ENCODE peak calls at places on chromosomes 4 and X, in eight cellular contexts. One of them, this sample, is unnamed.

GRCh38 chr4:171891038-171891437 is 77.8 kb downstream of the GALNTL6 start:
- DNase-seq in ELF-1: no peak
- DNase-seq in mucosa of descending colon: no peak
- DNase-seq in SW 1271: no peak
- DNase-seq in spleen: no peak
- DNase-seq in stromal cell of bone marrow: no peak
- DNase-seq in activated CD4-positive, alpha-beta T cell treated with anti-CD3 and anti-CD28 coated beads, Interleukin-2, amount 50 U/mL, for 48 hours: no peak
- DNase-seq in activated T-cell treated with anti-CD3 and anti-CD28 coated beads for 24 hours: no peak
- DNase-seq in this sample: no peak

GRCh38 chrX:140817943-140818342 is 108.4 kb downstream of the LINC00632 start:
- DNase-seq in activated T-cell treated with anti-CD3 and anti-CD28 coated beads for 24 hours: no peak
- DNase-seq in spleen: no peak
- DNase-seq in stromal cell of bone marrow: peak
- DNase-seq in SW 1271: peak
- DNase-seq in ELF-1: peak
- DNase-seq in mucosa of descending colon: no peak
- DNase-seq in activated CD4-positive, alpha-beta T cell treated with anti-CD3 and anti-CD28 coated beads, Interleukin-2, amount 50 U/mL, for 48 hours: no peak
- DNase-seq in this sample: no peak

GRCh38 chr4:4666187-4666586 is 124.3 kb upstream of the STX18 start:
- DNase-seq in mucosa of descending colon: no peak
- DNase-seq in activated T-cell treated with anti-CD3 and anti-CD28 coated beads for 24 hours: no peak
- DNase-seq in spleen: no peak
- DNase-seq in stromal cell of bone marrow: no peak
- DNase-seq in ELF-1: peak
- DNase-seq in SW 1271: no peak
- DNase-seq in activated CD4-positive, alpha-beta T cell treated with anti-CD3 and anti-CD28 coated beads, Interleukin-2, amount 50 U/mL, for 48 hours: no peak
- DNase-seq in this sample: no peak

GRCh38 chr4:173346074-173346473 is 11.9 kb upstream of the HMGB2 start:
- DNase-seq in ELF-1: no peak
- DNase-seq in spleen: no peak
- DNase-seq in stromal cell of bone marrow: no peak
- DNase-seq in SW 1271: peak
- DNase-seq in activated CD4-positive, alpha-beta T cell treated with anti-CD3 and anti-CD28 coated beads, Interleukin-2, amount 50 U/mL, for 48 hours: no peak
- DNase-seq in mucosa of descending colon: no peak
- DNase-seq in activated T-cell treated with anti-CD3 and anti-CD28 coated beads for 24 hours: no peak
- DNase-seq in this sample: no peak

GRCh38 chr4:27006247-27006603 is 145.6 kb downstream of the STIM2 start:
- DNase-seq in mucosa of descending colon: no peak
- DNase-seq in stromal cell of bone marrow: no peak
- DNase-seq in spleen: no peak
- DNase-seq in activated CD4-positive, alpha-beta T cell treated with anti-CD3 and anti-CD28 coated beads, Interleukin-2, amount 50 U/mL, for 48 hours: no peak
- DNase-seq in SW 1271: no peak
- DNase-seq in activated T-cell treated with anti-CD3 and anti-CD28 coated beads for 24 hours: no peak
- DNase-seq in ELF-1: no peak
- DNase-seq in this sample: no peak

GRCh38 chr4:20760053-20760452 is 59.8 kb downstream of the PACRGL start:
- DNase-seq in SW 1271: no peak
- DNase-seq in activated T-cell treated with anti-CD3 and anti-CD28 coated beads for 24 hours: no peak
- DNase-seq in mucosa of descending colon: no peak
- DNase-seq in spleen: no peak
- DNase-seq in stromal cell of bone marrow: no peak
- DNase-seq in activated CD4-positive, alpha-beta T cell treated with anti-CD3 and anti-CD28 coated beads, Interleukin-2, amount 50 U/mL, for 48 hours: no peak
- DNase-seq in ELF-1: no peak
- DNase-seq in this sample: no peak

GRCh38 chr4:1356181-1356998 is 9.4 kb downstream of the UVSSA start:
- DNase-seq in activated CD4-positive, alpha-beta T cell treated with anti-CD3 and anti-CD28 coated beads, Interleukin-2, amount 50 U/mL, for 48 hours: peak
- DNase-seq in SW 1271: peak
- DNase-seq in mucosa of descending colon: peak
- DNase-seq in spleen: peak
- DNase-seq in stromal cell of bone marrow: no peak
- DNase-seq in activated T-cell treated with anti-CD3 and anti-CD28 coated beads for 24 hours: peak
- DNase-seq in ELF-1: peak
- DNase-seq in this sample: no peak

GRCh38 chr4:28755081-28755480 is 1894.4 kb downstream of the STIM2 start:
- DNase-seq in activated T-cell treated with anti-CD3 and anti-CD28 coated beads for 24 hours: no peak
- DNase-seq in activated CD4-positive, alpha-beta T cell treated with anti-CD3 and anti-CD28 coated beads, Interleukin-2, amount 50 U/mL, for 48 hours: no peak
- DNase-seq in stromal cell of bone marrow: no peak
- DNase-seq in spleen: no peak
- DNase-seq in ELF-1: no peak
- DNase-seq in mucosa of descending colon: no peak
- DNase-seq in SW 1271: no peak
- DNase-seq in this sample: no peak

GRCh38 chr4:24806206-24806990 is 11.0 kb downstream of the SOD3 start:
- DNase-seq in stromal cell of bone marrow: no peak
- DNase-seq in mucosa of descending colon: no peak
- DNase-seq in ELF-1: no peak
- DNase-seq in activated T-cell treated with anti-CD3 and anti-CD28 coated beads for 24 hours: no peak
- DNase-seq in spleen: no peak
- DNase-seq in activated CD4-positive, alpha-beta T cell treated with anti-CD3 and anti-CD28 coated beads, Interleukin-2, amount 50 U/mL, for 48 hours: no peak
- DNase-seq in SW 1271: no peak
- DNase-seq in this sample: no peak

GRCh38 chr4:151603377-151603776 is 157.4 kb downstream of the GATB start:
- DNase-seq in activated CD4-positive, alpha-beta T cell treated with anti-CD3 and anti-CD28 coated beads, Interleukin-2, amount 50 U/mL, for 48 hours: no peak
- DNase-seq in stromal cell of bone marrow: no peak
- DNase-seq in SW 1271: no peak
- DNase-seq in activated T-cell treated with anti-CD3 and anti-CD28 coated beads for 24 hours: no peak
- DNase-seq in ELF-1: no peak
- DNase-seq in spleen: no peak
- DNase-seq in mucosa of descending colon: no peak
- DNase-seq in this sample: no peak

GRCh38 chr4:74659576-74660411 is 134.5 kb downstream of the BTC start:
- DNase-seq in ELF-1: peak
- DNase-seq in SW 1271: peak
- DNase-seq in activated CD4-positive, alpha-beta T cell treated with anti-CD3 and anti-CD28 coated beads, Interleukin-2, amount 50 U/mL, for 48 hours: no peak
- DNase-seq in mucosa of descending colon: peak
- DNase-seq in stromal cell of bone marrow: peak
- DNase-seq in activated T-cell treated with anti-CD3 and anti-CD28 coated beads for 24 hours: no peak
- DNase-seq in spleen: no peak
- DNase-seq in this sample: no peak

GRCh38 chr4:142040043-142040442 is 403.7 kb downstream of the IL15 start:
- DNase-seq in mucosa of descending colon: no peak
- DNase-seq in activated CD4-positive, alpha-beta T cell treated with anti-CD3 and anti-CD28 coated beads, Interleukin-2, amount 50 U/mL, for 48 hours: no peak
- DNase-seq in stromal cell of bone marrow: no peak
- DNase-seq in SW 1271: no peak
- DNase-seq in spleen: no peak
- DNase-seq in activated T-cell treated with anti-CD3 and anti-CD28 coated beads for 24 hours: no peak
- DNase-seq in ELF-1: peak
- DNase-seq in this sample: no peak

GRCh38 chr4:26905172-26905571 is 44.5 kb downstream of the STIM2 start:
- DNase-seq in activated CD4-positive, alpha-beta T cell treated with anti-CD3 and anti-CD28 coated beads, Interleukin-2, amount 50 U/mL, for 48 hours: no peak
- DNase-seq in stromal cell of bone marrow: no peak
- DNase-seq in activated T-cell treated with anti-CD3 and anti-CD28 coated beads for 24 hours: no peak
- DNase-seq in ELF-1: no peak
- DNase-seq in spleen: no peak
- DNase-seq in SW 1271: no peak
- DNase-seq in mucosa of descending colon: no peak
- DNase-seq in this sample: no peak

GRCh38 chr4:106032851-106033286 is 137.6 kb downstream of the NPNT start:
- DNase-seq in mucosa of descending colon: no peak
- DNase-seq in SW 1271: no peak
- DNase-seq in activated CD4-positive, alpha-beta T cell treated with anti-CD3 and anti-CD28 coated beads, Interleukin-2, amount 50 U/mL, for 48 hours: no peak
- DNase-seq in stromal cell of bone marrow: peak
- DNase-seq in ELF-1: peak
- DNase-seq in spleen: peak
- DNase-seq in activated T-cell treated with anti-CD3 and anti-CD28 coated beads for 24 hours: no peak
- DNase-seq in this sample: no peak

GRCh38 chrX:3638280-3638873 is 75.1 kb downstream of the PRKX start:
- DNase-seq in stromal cell of bone marrow: peak
- DNase-seq in activated T-cell treated with anti-CD3 and anti-CD28 coated beads for 24 hours: no peak
- DNase-seq in ELF-1: peak
- DNase-seq in mucosa of descending colon: peak
- DNase-seq in activated CD4-positive, alpha-beta T cell treated with anti-CD3 and anti-CD28 coated beads, Interleukin-2, amount 50 U/mL, for 48 hours: peak
- DNase-seq in spleen: no peak
- DNase-seq in SW 1271: no peak
- DNase-seq in this sample: peak

GRCh38 chr4:140112576-140112975 is 41.4 kb downstream of the MAML3 start:
- DNase-seq in activated T-cell treated with anti-CD3 and anti-CD28 coated beads for 24 hours: no peak
- DNase-seq in stromal cell of bone marrow: no peak
- DNase-seq in activated CD4-positive, alpha-beta T cell treated with anti-CD3 and anti-CD28 coated beads, Interleukin-2, amount 50 U/mL, for 48 hours: no peak
- DNase-seq in spleen: no peak
- DNase-seq in mucosa of descending colon: no peak
- DNase-seq in ELF-1: no peak
- DNase-seq in SW 1271: no peak
- DNase-seq in this sample: no peak

GRCh38 chr4:140743194-140743931 is 12.8 kb downstream of the TBC1D9 start:
- DNase-seq in activated CD4-positive, alpha-beta T cell treated with anti-CD3 and anti-CD28 coated beads, Interleukin-2, amount 50 U/mL, for 48 hours: no peak
- DNase-seq in spleen: no peak
- DNase-seq in stromal cell of bone marrow: no peak
- DNase-seq in ELF-1: peak
- DNase-seq in SW 1271: peak
- DNase-seq in activated T-cell treated with anti-CD3 and anti-CD28 coated beads for 24 hours: no peak
- DNase-seq in mucosa of descending colon: peak
- DNase-seq in this sample: no peak

GRCh38 chrX:46873746-46874145 is 36.9 kb downstream of the RP2 start:
- DNase-seq in SW 1271: peak
- DNase-seq in spleen: no peak
- DNase-seq in activated T-cell treated with anti-CD3 and anti-CD28 coated beads for 24 hours: no peak
- DNase-seq in stromal cell of bone marrow: no peak
- DNase-seq in activated CD4-positive, alpha-beta T cell treated with anti-CD3 and anti-CD28 coated beads, Interleukin-2, amount 50 U/mL, for 48 hours: no peak
- DNase-seq in ELF-1: no peak
- DNase-seq in mucosa of descending colon: no peak
- DNase-seq in this sample: no peak

GRCh38 chrX:42237956-42238355 is 314.6 kb upstream of the CASK start:
- DNase-seq in stromal cell of bone marrow: peak
- DNase-seq in SW 1271: no peak
- DNase-seq in mucosa of descending colon: no peak
- DNase-seq in activated T-cell treated with anti-CD3 and anti-CD28 coated beads for 24 hours: no peak
- DNase-seq in ELF-1: no peak
- DNase-seq in spleen: no peak
- DNase-seq in activated CD4-positive, alpha-beta T cell treated with anti-CD3 and anti-CD28 coated beads, Interleukin-2, amount 50 U/mL, for 48 hours: no peak
- DNase-seq in this sample: no peak

GRCh38 chrX:104618106-104618895 is 52.3 kb downstream of the IL1RAPL2 start:
- DNase-seq in spleen: no peak
- DNase-seq in activated CD4-positive, alpha-beta T cell treated with anti-CD3 and anti-CD28 coated beads, Interleukin-2, amount 50 U/mL, for 48 hours: no peak
- DNase-seq in activated T-cell treated with anti-CD3 and anti-CD28 coated beads for 24 hours: no peak
- DNase-seq in stromal cell of bone marrow: no peak
- DNase-seq in mucosa of descending colon: no peak
- DNase-seq in SW 1271: no peak
- DNase-seq in ELF-1: peak
- DNase-seq in this sample: no peak

GRCh38 chr4:169159614-169160013 is 111.1 kb downstream of the SH3RF1 start:
- DNase-seq in activated CD4-positive, alpha-beta T cell treated with anti-CD3 and anti-CD28 coated beads, Interleukin-2, amount 50 U/mL, for 48 hours: no peak
- DNase-seq in mucosa of descending colon: no peak
- DNase-seq in activated T-cell treated with anti-CD3 and anti-CD28 coated beads for 24 hours: no peak
- DNase-seq in stromal cell of bone marrow: no peak
- DNase-seq in spleen: no peak
- DNase-seq in SW 1271: peak
- DNase-seq in ELF-1: no peak
- DNase-seq in this sample: no peak

GRCh38 chr4:41360911-41361830 is 104.4 kb downstream of the UCHL1 start:
- DNase-seq in activated T-cell treated with anti-CD3 and anti-CD28 coated beads for 24 hours: no peak
- DNase-seq in activated CD4-positive, alpha-beta T cell treated with anti-CD3 and anti-CD28 coated beads, Interleukin-2, amount 50 U/mL, for 48 hours: no peak
- DNase-seq in SW 1271: peak
- DNase-seq in mucosa of descending colon: peak
- DNase-seq in stromal cell of bone marrow: no peak
- DNase-seq in ELF-1: peak
- DNase-seq in spleen: peak
- DNase-seq in this sample: no peak

GRCh38 chrX:65196758-65197371 is 220.6 kb upstream of the ZC4H2 start:
- DNase-seq in stromal cell of bone marrow: no peak
- DNase-seq in activated T-cell treated with anti-CD3 and anti-CD28 coated beads for 24 hours: no peak
- DNase-seq in activated CD4-positive, alpha-beta T cell treated with anti-CD3 and anti-CD28 coated beads, Interleukin-2, amount 50 U/mL, for 48 hours: peak
- DNase-seq in spleen: no peak
- DNase-seq in mucosa of descending colon: peak
- DNase-seq in ELF-1: peak
- DNase-seq in SW 1271: peak
- DNase-seq in this sample: no peak

GRCh38 chrX:119643696-119644095 is 37.5 kb upstream of the NKRF start:
- DNase-seq in spleen: peak
- DNase-seq in activated CD4-positive, alpha-beta T cell treated with anti-CD3 and anti-CD28 coated beads, Interleukin-2, amount 50 U/mL, for 48 hours: no peak
- DNase-seq in SW 1271: no peak
- DNase-seq in ELF-1: no peak
- DNase-seq in stromal cell of bone marrow: no peak
- DNase-seq in activated T-cell treated with anti-CD3 and anti-CD28 coated beads for 24 hours: no peak
- DNase-seq in mucosa of descending colon: no peak
- DNase-seq in this sample: no peak

GRCh38 chrX:110741213-110741796 is 54.3 kb downstream of the CHRDL1 start:
- DNase-seq in ELF-1: peak
- DNase-seq in activated T-cell treated with anti-CD3 and anti-CD28 coated beads for 24 hours: no peak
- DNase-seq in stromal cell of bone marrow: peak
- DNase-seq in activated CD4-positive, alpha-beta T cell treated with anti-CD3 and anti-CD28 coated beads, Interleukin-2, amount 50 U/mL, for 48 hours: no peak
- DNase-seq in SW 1271: no peak
- DNase-seq in mucosa of descending colon: no peak
- DNase-seq in spleen: no peak
- DNase-seq in this sample: no peak

GRCh38 chrX:13028871-13029336 is 15.5 kb downstream of the FAM9C start:
- DNase-seq in spleen: no peak
- DNase-seq in ELF-1: peak
- DNase-seq in mucosa of descending colon: no peak
- DNase-seq in activated CD4-positive, alpha-beta T cell treated with anti-CD3 and anti-CD28 coated beads, Interleukin-2, amount 50 U/mL, for 48 hours: no peak
- DNase-seq in activated T-cell treated with anti-CD3 and anti-CD28 coated beads for 24 hours: no peak
- DNase-seq in stromal cell of bone marrow: no peak
- DNase-seq in SW 1271: peak
- DNase-seq in this sample: no peak

GRCh38 chr4:7804759-7805385 is 134.8 kb downstream of the AFAP1 start:
- DNase-seq in activated CD4-positive, alpha-beta T cell treated with anti-CD3 and anti-CD28 coated beads, Interleukin-2, amount 50 U/mL, for 48 hours: no peak
- DNase-seq in SW 1271: no peak
- DNase-seq in activated T-cell treated with anti-CD3 and anti-CD28 coated beads for 24 hours: no peak
- DNase-seq in ELF-1: peak
- DNase-seq in stromal cell of bone marrow: no peak
- DNase-seq in spleen: peak
- DNase-seq in mucosa of descending colon: no peak
- DNase-seq in this sample: no peak

GRCh38 chr4:111639876-111640275 is 505.4 kb upstream of the FAM241A start:
- DNase-seq in ELF-1: no peak
- DNase-seq in spleen: no peak
- DNase-seq in stromal cell of bone marrow: peak
- DNase-seq in activated CD4-positive, alpha-beta T cell treated with anti-CD3 and anti-CD28 coated beads, Interleukin-2, amount 50 U/mL, for 48 hours: no peak
- DNase-seq in SW 1271: no peak
- DNase-seq in mucosa of descending colon: no peak
- DNase-seq in activated T-cell treated with anti-CD3 and anti-CD28 coated beads for 24 hours: no peak
- DNase-seq in this sample: no peak

GRCh38 chr4:54281060-54281781 is 52.1 kb downstream of the PDGFRA start:
- DNase-seq in mucosa of descending colon: peak
- DNase-seq in ELF-1: no peak
- DNase-seq in activated CD4-positive, alpha-beta T cell treated with anti-CD3 and anti-CD28 coated beads, Interleukin-2, amount 50 U/mL, for 48 hours: no peak
- DNase-seq in SW 1271: no peak
- DNase-seq in spleen: no peak
- DNase-seq in activated T-cell treated with anti-CD3 and anti-CD28 coated beads for 24 hours: no peak
- DNase-seq in stromal cell of bone marrow: peak
- DNase-seq in this sample: peak

This sample was measured in CMK.